ENCODE peak calls at places on chromosomes 13 and 19, in six cellular contexts. V is K562, W is HepG2, U is A549, R is GM12878, S is SK-N-SH. H is an unnamed sample.

GRCh38 chr19:48660854-48661731 is 11.7 kb downstream of the NTN5 start:
- DNase-seq in S (peak), R (peak), U (peak), W (peak), V (peak), H (peak)

GRCh38 chr13:44627441-44627840 is 51.3 kb upstream of the TSC22D1 start:
- DNase-seq in V (no peak), U (no peak), W (no peak), S (no peak), R (no peak), H (peak)

GRCh38 chr13:88958821-88959220 is 1287.7 kb downstream of the SLITRK5 start:
- DNase-seq in S (no peak), V (no peak), W (no peak), R (no peak), U (no peak), H (no peak)

GRCh38 chr19:768424-768823 is 17.5 kb downstream of the MISP start:
- DNase-seq in V (no peak), R (no peak), U (no peak), W (no peak), S (no peak), H (peak)

GRCh38 chr13:112105884-112106283 is 38.9 kb downstream of the SOX1 start:
- DNase-seq in R (no peak), V (no peak), W (no peak), U (no peak), S (no peak), H (no peak)

GRCh38 chr19:10353793-10354391 is 14.5 kb upstream of the ICAM3 start:
- DNase-seq in S (peak), U (no peak), R (no peak), W (no peak), V (peak), H (peak)

GRCh38 chr13:30804474-30804873 is 69.1 kb downstream of the ALOX5AP start:
- DNase-seq in V (no peak), W (no peak), S (peak), R (no peak), U (no peak), H (no peak)

GRCh38 chr19:45499196-45500180 is 1.2 kb downstream of the PPM1N start:
- DNase-seq in W (no peak), S (peak), U (no peak), V (peak), R (no peak), H (no peak)

GRCh38 chr19:17727843-17728242 is 8.6 kb downstream of the MAP1S start:
- DNase-seq in S (no peak), U (no peak), V (no peak), W (no peak), R (no peak), H (no peak)

GRCh38 chr13:114099918-114100445 is 32.4 kb downstream of the RASA3 start:
- DNase-seq in U (peak), R (no peak), V (no peak), W (peak), S (peak), H (peak)

GRCh38 chr19:3852614-3853254 is 16.1 kb downstream of the ZFR2 start:
- DNase-seq in R (no peak), S (no peak), W (peak), V (peak), U (peak), H (peak)

GRCh38 chr19:12788682-12789097 is 2.6 kb upstream of the JUNB start:
- DNase-seq in V (no peak), R (peak), W (peak), S (peak), U (no peak), H (peak)

DNA sequence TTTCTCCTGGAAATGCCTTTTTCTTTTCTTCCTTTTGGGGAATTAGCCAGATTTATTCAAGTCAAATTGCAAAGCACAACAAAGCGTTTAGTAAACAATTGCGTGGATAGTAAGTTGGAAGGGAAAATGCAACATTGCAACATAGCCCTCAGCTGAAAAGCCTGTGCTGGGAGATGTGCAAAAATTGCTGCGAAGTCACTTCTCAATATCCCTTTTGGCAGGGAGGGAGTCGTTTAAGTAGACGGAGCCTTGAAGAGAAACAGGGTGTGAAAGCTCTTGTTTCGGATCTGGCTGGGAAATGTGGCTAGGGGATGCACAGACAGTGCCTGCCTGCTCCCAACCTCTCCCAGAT is 56.9 kb downstream of the SLC7A1 start:
- DNase-seq in V (no peak), S (no peak), R (no peak), W (no peak), U (no peak), H (no peak)
- TF ChIP-seq SMC3 in V (no peak), S (no peak), R (no peak), W (no peak), U (no peak), H (no peak)

DNA sequence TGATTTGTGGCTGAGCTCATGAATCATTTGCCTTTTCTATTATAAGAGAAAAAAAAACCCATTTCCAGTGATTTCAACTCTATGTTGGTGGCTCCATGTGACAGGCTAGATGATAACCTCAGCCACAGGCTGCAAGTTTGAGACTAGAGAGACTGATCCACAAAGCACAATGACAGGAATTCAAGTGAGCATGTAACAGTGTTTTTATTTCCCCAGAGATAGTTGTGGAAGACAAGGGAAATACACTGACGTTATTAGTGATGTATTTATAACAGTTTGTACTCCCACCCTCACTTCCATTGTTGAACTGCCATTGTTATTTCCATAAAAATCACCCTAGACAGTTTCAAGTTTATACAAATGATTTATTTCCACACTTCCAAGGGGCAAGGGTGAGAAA is 27.9 kb upstream of the EDNRB start:
- DNase-seq in R (no peak), S (no peak), W (no peak), V (no peak), U (no peak), H (no peak)
- TF ChIP-seq SMC3 in R (no peak), S (no peak), W (no peak), V (no peak), U (no peak), H (no peak)

GRCh38 chr13:52738719-52739467 is 727 bp downstream of the CNMD start:
- DNase-seq in U (no peak), R (no peak), S (no peak), V (peak), W (no peak), H (no peak)
- TF ChIP-seq SMC3 in U (no peak), R (no peak), S (no peak), V (no peak), W (no peak), H (no peak)

GRCh38 chr13:27079421-27079958 is 92.1 kb downstream of the USP12 start:
- DNase-seq in S (no peak), W (no peak), U (no peak), R (no peak), V (no peak), H (peak)

GRCh38 chr13:27082325-27082724 is 89.3 kb downstream of the USP12 start:
- DNase-seq in W (no peak), S (no peak), U (no peak), R (no peak), V (no peak), H (no peak)

GRCh38 chr13:27081893-27082292 is 89.7 kb downstream of the USP12 start:
- DNase-seq in S (no peak), W (no peak), V (no peak), U (no peak), R (no peak), H (no peak)

GRCh38 chr13:27080018-27080948 is 91.3 kb downstream of the USP12 start:
- DNase-seq in R (no peak), S (no peak), V (no peak), U (no peak), W (no peak), H (no peak)

DNA sequence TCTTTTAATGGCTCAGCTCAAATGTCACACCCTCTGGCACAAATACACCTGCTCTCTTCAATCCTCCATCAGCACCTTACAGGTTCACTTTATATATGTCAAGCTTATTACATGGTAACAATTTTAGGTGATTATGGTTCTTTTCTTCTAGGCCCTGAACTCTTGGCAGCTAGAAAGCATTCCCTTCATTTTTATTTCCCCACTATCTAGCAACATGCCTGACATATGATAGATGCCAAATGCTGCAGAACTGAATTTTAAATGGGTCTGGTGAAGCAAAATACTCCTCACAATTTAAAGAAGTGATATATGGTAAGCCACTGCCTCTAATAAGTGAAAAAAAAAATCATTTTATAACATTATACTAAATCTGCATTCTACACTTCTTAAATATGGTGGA is 95.2 kb downstream of the USP12 start:
- DNase-seq in W (no peak), R (no peak), S (no peak), V (no peak), U (no peak), H (peak)
- TF ChIP-seq SMC3 in W (no peak), R (no peak), S (no peak), V (no peak), U (no peak), H (no peak)

GRCh38 chr13:106567421-106568224 is at the start of gene ARGLU1:
- DNase-seq in U (peak), V (peak), W (peak), S (peak), R (peak), H (peak)

GRCh38 chr13:106568225-106569003 is 477 bp upstream of the ARGLU1 start:
- DNase-seq in U (peak), R (no peak), S (no peak), W (peak), V (no peak), H (no peak)

GRCh38 chr13:106569233-106570095 is 1.5 kb upstream of the ARGLU1 start:
- DNase-seq in U (no peak), W (no peak), V (no peak), S (no peak), R (no peak), H (no peak)

GRCh38 chr13:106565127-106565775 is 2.7 kb downstream of the ARGLU1 start:
- DNase-seq in U (no peak), W (no peak), S (no peak), R (no peak), V (no peak), H (no peak)

DNA sequence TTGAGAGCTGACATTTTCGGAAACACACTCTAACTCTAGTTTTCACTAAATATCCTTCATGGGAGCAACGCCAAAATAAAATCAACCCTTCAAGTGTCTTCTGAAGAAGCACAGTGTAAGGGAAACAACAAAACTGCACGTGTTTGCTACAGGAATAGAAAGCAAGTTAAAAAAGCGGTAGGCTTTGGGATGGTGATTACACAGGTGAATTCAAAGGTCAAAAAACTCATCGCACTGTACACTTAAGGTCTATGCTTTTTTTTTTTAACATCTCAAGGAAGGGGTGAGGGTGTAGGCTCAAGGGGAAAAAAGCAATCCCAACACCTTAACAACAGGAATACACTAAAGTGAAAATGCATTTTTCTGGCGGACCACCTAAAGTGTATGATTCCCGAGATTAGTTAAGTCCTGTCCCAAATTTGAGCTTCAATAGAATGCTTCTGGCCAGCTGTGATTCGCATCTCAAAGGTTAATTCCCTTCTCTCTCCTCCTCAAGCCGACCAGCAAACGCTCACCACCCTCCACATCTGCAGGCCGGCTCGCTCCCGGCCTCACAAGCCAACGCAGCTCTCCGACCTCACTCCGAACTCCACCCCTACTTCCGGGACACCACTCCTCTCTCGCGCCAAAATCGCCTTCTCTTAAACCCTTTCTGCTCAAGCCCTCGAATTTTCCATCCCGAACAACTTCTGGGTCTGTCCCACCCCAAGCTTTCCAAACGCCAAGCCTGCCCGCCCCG is 1.1 kb downstream of the ARGLU1 start:
- DNase-seq in S (peak), W (peak), R (no peak), U (peak), V (no peak), H (peak)
- TF ChIP-seq SMC3 in S (no peak), W (no peak), R (no peak), U (no peak), V (no peak), H (no peak)

GRCh38 chr13:68078874-68079273 is 848.7 kb upstream of the PCDH9 start:
- DNase-seq in V (no peak), R (no peak), U (no peak), W (no peak), S (no peak), H (no peak)

GRCh38 chr13:68078457-68078856 is 848.3 kb upstream of the PCDH9 start:
- DNase-seq in V (no peak), S (no peak), W (no peak), U (no peak), R (no peak), H (no peak)

GRCh38 chr13:68081051-68081450 is 850.9 kb upstream of the PCDH9 start:
- DNase-seq in V (no peak), U (no peak), R (no peak), S (no peak), W (no peak), H (no peak)

DNA sequence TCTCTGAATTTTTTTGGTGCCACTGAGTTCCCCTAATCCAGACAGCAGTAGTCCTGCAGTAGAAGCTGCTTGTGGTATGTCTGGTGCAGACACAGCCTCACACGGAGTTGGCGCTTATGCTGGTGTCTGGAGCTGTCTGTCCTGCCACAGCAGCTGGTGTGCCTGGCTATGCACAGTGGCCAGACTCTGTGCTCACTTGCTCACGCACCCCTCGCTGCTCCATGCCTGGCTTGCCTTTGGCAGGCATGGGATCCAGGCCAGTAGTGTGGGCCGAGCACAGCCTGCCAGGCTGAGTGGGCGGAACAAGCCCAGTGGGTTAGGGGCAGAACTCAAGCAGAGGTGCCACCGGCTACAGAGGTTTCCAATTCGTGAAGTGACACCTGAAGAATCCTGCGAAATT is 845.9 kb upstream of the PCDH9 start:
- DNase-seq in W (no peak), U (no peak), V (no peak), R (no peak), S (no peak), H (no peak)
- TF ChIP-seq SMC3 in W (no peak), U (no peak), V (no peak), R (no peak), S (no peak), H (no peak)

GRCh38 chr13:33494596-33495214 is 209.2 kb upstream of the STARD13 start:
- DNase-seq in W (peak), S (no peak), U (no peak), R (no peak), V (peak), H (peak)
- TF ChIP-seq SMC3 in W (no peak), S (no peak), U (no peak), R (no peak), V (no peak), H (no peak)

GRCh38 chr19:15635016-15635805 is 5.5 kb upstream of the CYP4F3 start:
- DNase-seq in R (no peak), V (no peak), S (no peak), W (peak), U (no peak), H (no peak)

GRCh38 chr19:15636026-15636425 is 4.7 kb upstream of the CYP4F3 start:
- DNase-seq in W (no peak), V (no peak), U (no peak), S (no peak), R (no peak), H (no peak)

GRCh38 chr19:15631817-15632216 is 8.9 kb upstream of the CYP4F3 start:
- DNase-seq in W (peak), V (peak), U (peak), S (peak), R (peak), H (no peak)

GRCh38 chr19:15634105-15634504 is 6.6 kb upstream of the CYP4F3 start:
- DNase-seq in V (no peak), S (no peak), W (no peak), R (no peak), U (no peak), H (no peak)

DNA sequence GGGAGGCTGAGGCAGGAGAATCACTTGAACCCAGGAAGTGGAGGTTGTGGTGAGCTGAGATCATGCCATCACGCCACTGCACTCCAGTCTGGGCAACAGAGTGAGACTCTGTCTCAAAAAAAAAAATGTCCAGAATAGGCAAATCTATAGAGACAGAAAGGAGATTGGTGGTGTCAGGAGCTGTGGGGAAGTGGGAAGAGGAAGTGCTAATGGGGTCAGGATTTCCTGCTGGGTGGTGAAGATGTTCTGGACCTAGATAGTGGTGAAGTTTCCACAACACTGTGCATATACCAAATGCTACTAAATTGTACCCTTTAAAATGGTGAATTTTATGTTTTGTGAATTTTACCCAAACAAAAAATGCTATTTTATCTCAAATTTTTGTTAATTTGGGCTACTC is 7.6 kb upstream of the CYP4F3 start:
- DNase-seq in R (no peak), V (no peak), S (no peak), U (no peak), W (no peak), H (no peak)
- TF ChIP-seq SMC3 in R (no peak), V (no peak), S (no peak), U (no peak), W (no peak), H (no peak)

GRCh38 chr13:57630661-57631606 is 610 bp upstream of the PCDH17 start:
- DNase-seq in V (no peak), S (peak), R (no peak), W (no peak), U (no peak), H (no peak)
- TF ChIP-seq SMC3 in V (no peak), S (no peak), R (no peak), W (no peak), U (no peak), H (no peak)

H was measured in IMR-90.